ENCODE peak calls at places on chromosomes 12 and 14, in nine cellular contexts. One of them, this sample, is unnamed.
A peak's percentile ranks its signal among the peaks of the same experiment; 100 is the strongest.

GRCh38 chr12:19739195-19739776 is 300.0 kb downstream of the AEBP2 start:
- DNase-seq in kidney tubule cell: peak; percentile 57
- DNase-seq in HEK293T: peak; percentile 20
- DNase-seq in HTR-8/SVneo: peak; percentile 30
- DNase-seq in head of caudate nucleus: peak; percentile 72
- DNase-seq in activated naive CD4-positive, alpha-beta T cell treated with anti-CD3 and anti-CD28 coated beads, Interleukin-2, amount 50 U/mL, for 72 hours: peak; percentile 25
- DNase-seq in LoVo: peak; percentile 74
- DNase-seq in naive thymus-derived CD8-positive, alpha-beta T cell: no peak
- DNase-seq in right cardiac atrium: no peak
- DNase-seq in this sample: peak; percentile 30

GRCh38 chr12:70043490-70044138 is 199.6 kb upstream of the CNOT2 start:
- DNase-seq in activated naive CD4-positive, alpha-beta T cell treated with anti-CD3 and anti-CD28 coated beads, Interleukin-2, amount 50 U/mL, for 72 hours: no peak
- DNase-seq in head of caudate nucleus: no peak
- DNase-seq in naive thymus-derived CD8-positive, alpha-beta T cell: no peak
- DNase-seq in HEK293T: no peak
- DNase-seq in LoVo: peak; percentile 14
- DNase-seq in right cardiac atrium: peak; percentile 15
- DNase-seq in kidney tubule cell: no peak
- DNase-seq in HTR-8/SVneo: no peak
- DNase-seq in this sample: no peak

GRCh38 chr12:67424784-67425183 is 155.6 kb downstream of the CAND1 start:
- DNase-seq in HTR-8/SVneo: no peak
- DNase-seq in LoVo: no peak
- DNase-seq in kidney tubule cell: peak; percentile 26
- DNase-seq in naive thymus-derived CD8-positive, alpha-beta T cell: no peak
- DNase-seq in head of caudate nucleus: no peak
- DNase-seq in right cardiac atrium: no peak
- DNase-seq in activated naive CD4-positive, alpha-beta T cell treated with anti-CD3 and anti-CD28 coated beads, Interleukin-2, amount 50 U/mL, for 72 hours: no peak
- DNase-seq in HEK293T: no peak
- DNase-seq in this sample: no peak

GRCh38 chr12:8834230-8834629 is 11.8 kb downstream of the A2ML1 start:
- DNase-seq in HTR-8/SVneo: no peak
- DNase-seq in kidney tubule cell: no peak
- DNase-seq in head of caudate nucleus: no peak
- DNase-seq in naive thymus-derived CD8-positive, alpha-beta T cell: no peak
- DNase-seq in HEK293T: no peak
- DNase-seq in LoVo: no peak
- DNase-seq in activated naive CD4-positive, alpha-beta T cell treated with anti-CD3 and anti-CD28 coated beads, Interleukin-2, amount 50 U/mL, for 72 hours: no peak
- DNase-seq in right cardiac atrium: no peak
- DNase-seq in this sample: no peak

GRCh38 chr14:49908433-49908782 is 15.5 kb downstream of the ARF6 start:
- DNase-seq in naive thymus-derived CD8-positive, alpha-beta T cell: no peak
- DNase-seq in head of caudate nucleus: no peak
- DNase-seq in activated naive CD4-positive, alpha-beta T cell treated with anti-CD3 and anti-CD28 coated beads, Interleukin-2, amount 50 U/mL, for 72 hours: no peak
- DNase-seq in HEK293T: no peak
- DNase-seq in LoVo: no peak
- DNase-seq in kidney tubule cell: no peak
- DNase-seq in HTR-8/SVneo: no peak
- DNase-seq in right cardiac atrium: no peak
- DNase-seq in this sample: no peak

GRCh38 chr14:101184104-101184455 is 280.6 kb upstream of the RTL1 start:
- DNase-seq in right cardiac atrium: no peak
- DNase-seq in activated naive CD4-positive, alpha-beta T cell treated with anti-CD3 and anti-CD28 coated beads, Interleukin-2, amount 50 U/mL, for 72 hours: no peak
- DNase-seq in HTR-8/SVneo: no peak
- DNase-seq in head of caudate nucleus: no peak
- DNase-seq in naive thymus-derived CD8-positive, alpha-beta T cell: no peak
- DNase-seq in LoVo: no peak
- DNase-seq in kidney tubule cell: no peak
- DNase-seq in HEK293T: no peak
- DNase-seq in this sample: no peak

GRCh38 chr14:95480887-95481226 is 35.6 kb downstream of the SYNE3 start:
- DNase-seq in HTR-8/SVneo: no peak
- DNase-seq in kidney tubule cell: no peak
- DNase-seq in HEK293T: no peak
- DNase-seq in naive thymus-derived CD8-positive, alpha-beta T cell: no peak
- DNase-seq in head of caudate nucleus: no peak
- DNase-seq in LoVo: no peak
- DNase-seq in right cardiac atrium: no peak
- DNase-seq in activated naive CD4-positive, alpha-beta T cell treated with anti-CD3 and anti-CD28 coated beads, Interleukin-2, amount 50 U/mL, for 72 hours: no peak
- DNase-seq in this sample: no peak

GRCh38 chr12:13440844-13441243 is 244.3 kb downstream of the EMP1 start:
- DNase-seq in activated naive CD4-positive, alpha-beta T cell treated with anti-CD3 and anti-CD28 coated beads, Interleukin-2, amount 50 U/mL, for 72 hours: no peak
- DNase-seq in head of caudate nucleus: no peak
- DNase-seq in naive thymus-derived CD8-positive, alpha-beta T cell: no peak
- DNase-seq in HEK293T: no peak
- DNase-seq in right cardiac atrium: no peak
- DNase-seq in LoVo: no peak
- DNase-seq in HTR-8/SVneo: no peak
- DNase-seq in kidney tubule cell: no peak
- DNase-seq in this sample: no peak

GRCh38 chr14:69662636-69663321 is 51.4 kb downstream of the SUSD6 start:
- DNase-seq in kidney tubule cell: no peak
- DNase-seq in naive thymus-derived CD8-positive, alpha-beta T cell: no peak
- DNase-seq in head of caudate nucleus: no peak
- DNase-seq in right cardiac atrium: no peak
- DNase-seq in HTR-8/SVneo: no peak
- DNase-seq in activated naive CD4-positive, alpha-beta T cell treated with anti-CD3 and anti-CD28 coated beads, Interleukin-2, amount 50 U/mL, for 72 hours: no peak
- DNase-seq in LoVo: no peak
- DNase-seq in HEK293T: no peak
- DNase-seq in this sample: no peak

GRCh38 chr12:67650528-67651379 is 2.2 kb downstream of the DYRK2 start:
- DNase-seq in HEK293T: peak; percentile 12
- DNase-seq in naive thymus-derived CD8-positive, alpha-beta T cell: no peak
- DNase-seq in activated naive CD4-positive, alpha-beta T cell treated with anti-CD3 and anti-CD28 coated beads, Interleukin-2, amount 50 U/mL, for 72 hours: peak; percentile 20
- DNase-seq in right cardiac atrium: no peak
- DNase-seq in head of caudate nucleus: peak; percentile 28
- DNase-seq in LoVo: no peak
- DNase-seq in HTR-8/SVneo: no peak
- DNase-seq in kidney tubule cell: no peak
- DNase-seq in this sample: peak; percentile 20

GRCh38 chr12:50569321-50569720 is 64.5 kb downstream of the DIP2B start:
- DNase-seq in right cardiac atrium: no peak
- DNase-seq in LoVo: no peak
- DNase-seq in kidney tubule cell: no peak
- DNase-seq in HEK293T: no peak
- DNase-seq in naive thymus-derived CD8-positive, alpha-beta T cell: no peak
- DNase-seq in head of caudate nucleus: no peak
- DNase-seq in HTR-8/SVneo: no peak
- DNase-seq in activated naive CD4-positive, alpha-beta T cell treated with anti-CD3 and anti-CD28 coated beads, Interleukin-2, amount 50 U/mL, for 72 hours: no peak
- DNase-seq in this sample: no peak

GRCh38 chr12:7434670-7435069 is 9.3 kb downstream of the CD163L1 start:
- DNase-seq in activated naive CD4-positive, alpha-beta T cell treated with anti-CD3 and anti-CD28 coated beads, Interleukin-2, amount 50 U/mL, for 72 hours: no peak
- DNase-seq in LoVo: no peak
- DNase-seq in kidney tubule cell: no peak
- DNase-seq in HTR-8/SVneo: no peak
- DNase-seq in right cardiac atrium: no peak
- DNase-seq in head of caudate nucleus: no peak
- DNase-seq in HEK293T: no peak
- DNase-seq in naive thymus-derived CD8-positive, alpha-beta T cell: no peak
- DNase-seq in this sample: no peak

GRCh38 chr12:111396726-111397445 is 8.8 kb upstream of the SH2B3 start:
- DNase-seq in right cardiac atrium: peak; percentile 88
- DNase-seq in HTR-8/SVneo: peak; percentile 81
- DNase-seq in activated naive CD4-positive, alpha-beta T cell treated with anti-CD3 and anti-CD28 coated beads, Interleukin-2, amount 50 U/mL, for 72 hours: peak; percentile 95
- DNase-seq in LoVo: peak; percentile 88
- DNase-seq in naive thymus-derived CD8-positive, alpha-beta T cell: peak; percentile 76
- DNase-seq in kidney tubule cell: peak; percentile 94
- DNase-seq in head of caudate nucleus: peak; percentile 91
- DNase-seq in HEK293T: peak; percentile 86
- DNase-seq in this sample: peak; percentile 92

GRCh38 chr12:73072214-73072613 is 800.0 kb downstream of the TRHDE start:
- DNase-seq in naive thymus-derived CD8-positive, alpha-beta T cell: no peak
- DNase-seq in right cardiac atrium: no peak
- DNase-seq in HEK293T: no peak
- DNase-seq in LoVo: no peak
- DNase-seq in kidney tubule cell: no peak
- DNase-seq in HTR-8/SVneo: no peak
- DNase-seq in head of caudate nucleus: no peak
- DNase-seq in activated naive CD4-positive, alpha-beta T cell treated with anti-CD3 and anti-CD28 coated beads, Interleukin-2, amount 50 U/mL, for 72 hours: no peak
- DNase-seq in this sample: no peak

This sample was measured in AG08396.